ENCODE peak calls at places on chromosomes 3 and 15, in ten cellular contexts. One of them, this sample, is unnamed.

GRCh38 chr3:185754920-185755319 is 69.9 kb downstream of the IGF2BP2 start:
- DNase-seq in right lobe of liver: no peak
- DNase-seq in heart right ventricle: no peak
- DNase-seq in DMS53: no peak
- DNase-seq in amniotic stem cell: no peak
- DNase-seq in AG09309: no peak
- DNase-seq in globus pallidus: no peak
- DNase-seq in chondrocyte: no peak
- DNase-seq in kidney tubule cell: no peak
- DNase-seq in activated CD4-positive, alpha-beta T cell treated with anti-CD3 and anti-CD28 coated beads for 24 hours: no peak
- DNase-seq in this sample: no peak

GRCh38 chr3:33173672-33174071 is 44.9 kb downstream of the SUSD5 start:
- DNase-seq in heart right ventricle: no peak
- DNase-seq in AG09309: no peak
- DNase-seq in chondrocyte: no peak
- DNase-seq in globus pallidus: no peak
- DNase-seq in kidney tubule cell: no peak
- DNase-seq in right lobe of liver: no peak
- DNase-seq in activated CD4-positive, alpha-beta T cell treated with anti-CD3 and anti-CD28 coated beads for 24 hours: no peak
- DNase-seq in DMS53: no peak
- DNase-seq in amniotic stem cell: no peak
- DNase-seq in this sample: no peak

GRCh38 chr3:14344351-14344750 is 58.1 kb upstream of the SLC6A6 start:
- DNase-seq in amniotic stem cell: no peak
- DNase-seq in right lobe of liver: no peak
- DNase-seq in kidney tubule cell: no peak
- DNase-seq in heart right ventricle: no peak
- DNase-seq in DMS53: no peak
- DNase-seq in activated CD4-positive, alpha-beta T cell treated with anti-CD3 and anti-CD28 coated beads for 24 hours: no peak
- DNase-seq in chondrocyte: no peak
- DNase-seq in AG09309: no peak
- DNase-seq in globus pallidus: no peak
- DNase-seq in this sample: no peak

GRCh38 chr3:115401891-115402501 is 221.3 kb upstream of the GAP43 start:
- DNase-seq in activated CD4-positive, alpha-beta T cell treated with anti-CD3 and anti-CD28 coated beads for 24 hours: no peak
- DNase-seq in right lobe of liver: no peak
- DNase-seq in heart right ventricle: no peak
- DNase-seq in kidney tubule cell: peak
- DNase-seq in DMS53: no peak
- DNase-seq in AG09309: peak
- DNase-seq in chondrocyte: no peak
- DNase-seq in amniotic stem cell: no peak
- DNase-seq in globus pallidus: no peak
- DNase-seq in this sample: no peak

GRCh38 chr3:70096376-70097055 is 97.0 kb downstream of the SAMMSON start:
- DNase-seq in right lobe of liver: no peak
- DNase-seq in chondrocyte: no peak
- DNase-seq in amniotic stem cell: no peak
- DNase-seq in activated CD4-positive, alpha-beta T cell treated with anti-CD3 and anti-CD28 coated beads for 24 hours: no peak
- DNase-seq in AG09309: no peak
- DNase-seq in globus pallidus: no peak
- DNase-seq in heart right ventricle: no peak
- DNase-seq in kidney tubule cell: no peak
- DNase-seq in DMS53: no peak
- DNase-seq in this sample: no peak

GRCh38 chr3:123338021-123338619 is 110.8 kb downstream of the ADCY5 start:
- DNase-seq in kidney tubule cell: no peak
- DNase-seq in DMS53: peak
- DNase-seq in chondrocyte: no peak
- DNase-seq in amniotic stem cell: no peak
- DNase-seq in globus pallidus: no peak
- DNase-seq in heart right ventricle: no peak
- DNase-seq in right lobe of liver: no peak
- DNase-seq in activated CD4-positive, alpha-beta T cell treated with anti-CD3 and anti-CD28 coated beads for 24 hours: no peak
- DNase-seq in AG09309: no peak
- DNase-seq in this sample: no peak

GRCh38 chr15:45186771-45187577 is 792 bp downstream of the SHF start:
- DNase-seq in right lobe of liver: peak
- DNase-seq in kidney tubule cell: no peak
- DNase-seq in AG09309: no peak
- DNase-seq in amniotic stem cell: no peak
- DNase-seq in heart right ventricle: no peak
- DNase-seq in globus pallidus: no peak
- DNase-seq in DMS53: no peak
- DNase-seq in chondrocyte: no peak
- DNase-seq in activated CD4-positive, alpha-beta T cell treated with anti-CD3 and anti-CD28 coated beads for 24 hours: no peak
- DNase-seq in this sample: peak

GRCh38 chr15:78372880-78373279 is 32.7 kb downstream of the CRABP1 start:
- DNase-seq in heart right ventricle: no peak
- DNase-seq in activated CD4-positive, alpha-beta T cell treated with anti-CD3 and anti-CD28 coated beads for 24 hours: no peak
- DNase-seq in kidney tubule cell: no peak
- DNase-seq in amniotic stem cell: no peak
- DNase-seq in right lobe of liver: peak
- DNase-seq in globus pallidus: no peak
- DNase-seq in DMS53: peak
- DNase-seq in chondrocyte: peak
- DNase-seq in AG09309: no peak
- DNase-seq in this sample: no peak

GRCh38 chr15:67861983-67862382 is 22.1 kb upstream of the RNU6-1 start:
- DNase-seq in globus pallidus: no peak
- DNase-seq in kidney tubule cell: no peak
- DNase-seq in chondrocyte: no peak
- DNase-seq in right lobe of liver: no peak
- DNase-seq in AG09309: no peak
- DNase-seq in heart right ventricle: no peak
- DNase-seq in DMS53: no peak
- DNase-seq in activated CD4-positive, alpha-beta T cell treated with anti-CD3 and anti-CD28 coated beads for 24 hours: no peak
- DNase-seq in amniotic stem cell: no peak
- DNase-seq in this sample: no peak

GRCh38 chr3:127068111-127068810 is 85.3 kb downstream of the PLXNA1 start:
- DNase-seq in amniotic stem cell: no peak
- DNase-seq in DMS53: no peak
- DNase-seq in heart right ventricle: no peak
- DNase-seq in AG09309: no peak
- DNase-seq in chondrocyte: peak
- DNase-seq in kidney tubule cell: no peak
- DNase-seq in globus pallidus: no peak
- DNase-seq in activated CD4-positive, alpha-beta T cell treated with anti-CD3 and anti-CD28 coated beads for 24 hours: no peak
- DNase-seq in right lobe of liver: no peak
- DNase-seq in this sample: no peak

GRCh38 chr15:91426412-91426811 is 326.4 kb downstream of the SV2B start:
- DNase-seq in globus pallidus: no peak
- DNase-seq in right lobe of liver: no peak
- DNase-seq in chondrocyte: no peak
- DNase-seq in activated CD4-positive, alpha-beta T cell treated with anti-CD3 and anti-CD28 coated beads for 24 hours: no peak
- DNase-seq in heart right ventricle: no peak
- DNase-seq in kidney tubule cell: peak
- DNase-seq in AG09309: no peak
- DNase-seq in amniotic stem cell: no peak
- DNase-seq in DMS53: no peak
- DNase-seq in this sample: no peak

GRCh38 chr3:141643391-141643790 is 94.7 kb upstream of the RNF7 start:
- DNase-seq in right lobe of liver: no peak
- DNase-seq in DMS53: no peak
- DNase-seq in activated CD4-positive, alpha-beta T cell treated with anti-CD3 and anti-CD28 coated beads for 24 hours: no peak
- DNase-seq in amniotic stem cell: no peak
- DNase-seq in AG09309: peak
- DNase-seq in heart right ventricle: no peak
- DNase-seq in kidney tubule cell: peak
- DNase-seq in chondrocyte: no peak
- DNase-seq in globus pallidus: no peak
- DNase-seq in this sample: no peak

GRCh38 chr3:152833089-152833488 is 1.8 kb upstream of the P2RY1 start:
- DNase-seq in kidney tubule cell: no peak
- DNase-seq in right lobe of liver: no peak
- DNase-seq in AG09309: no peak
- DNase-seq in globus pallidus: no peak
- DNase-seq in heart right ventricle: no peak
- DNase-seq in DMS53: no peak
- DNase-seq in chondrocyte: no peak
- DNase-seq in activated CD4-positive, alpha-beta T cell treated with anti-CD3 and anti-CD28 coated beads for 24 hours: no peak
- DNase-seq in amniotic stem cell: no peak
- DNase-seq in this sample: no peak

GRCh38 chr3:29618395-29619291 is 337.8 kb downstream of the RBMS3 start:
- DNase-seq in amniotic stem cell: no peak
- DNase-seq in globus pallidus: peak
- DNase-seq in chondrocyte: no peak
- DNase-seq in AG09309: no peak
- DNase-seq in kidney tubule cell: no peak
- DNase-seq in right lobe of liver: no peak
- DNase-seq in activated CD4-positive, alpha-beta T cell treated with anti-CD3 and anti-CD28 coated beads for 24 hours: no peak
- DNase-seq in heart right ventricle: no peak
- DNase-seq in DMS53: no peak
- DNase-seq in this sample: no peak

GRCh38 chr3:100123112-100123511 is 8.8 kb upstream of the FILIP1L start:
- DNase-seq in AG09309: no peak
- DNase-seq in activated CD4-positive, alpha-beta T cell treated with anti-CD3 and anti-CD28 coated beads for 24 hours: no peak
- DNase-seq in kidney tubule cell: no peak
- DNase-seq in amniotic stem cell: no peak
- DNase-seq in globus pallidus: no peak
- DNase-seq in heart right ventricle: no peak
- DNase-seq in DMS53: no peak
- DNase-seq in chondrocyte: no peak
- DNase-seq in right lobe of liver: no peak
- DNase-seq in this sample: no peak

GRCh38 chr3:38374221-38374620 is 27.6 kb downstream of the XYLB start:
- DNase-seq in amniotic stem cell: no peak
- DNase-seq in heart right ventricle: no peak
- DNase-seq in DMS53: no peak
- DNase-seq in activated CD4-positive, alpha-beta T cell treated with anti-CD3 and anti-CD28 coated beads for 24 hours: peak
- DNase-seq in globus pallidus: no peak
- DNase-seq in chondrocyte: no peak
- DNase-seq in kidney tubule cell: no peak
- DNase-seq in right lobe of liver: no peak
- DNase-seq in AG09309: no peak
- DNase-seq in this sample: no peak

GRCh38 chr15:35867371-35867770 is 321.4 kb upstream of the DPH6 start:
- DNase-seq in amniotic stem cell: no peak
- DNase-seq in heart right ventricle: no peak
- DNase-seq in AG09309: no peak
- DNase-seq in chondrocyte: no peak
- DNase-seq in kidney tubule cell: peak
- DNase-seq in DMS53: no peak
- DNase-seq in activated CD4-positive, alpha-beta T cell treated with anti-CD3 and anti-CD28 coated beads for 24 hours: no peak
- DNase-seq in right lobe of liver: no peak
- DNase-seq in globus pallidus: no peak
- DNase-seq in this sample: no peak

GRCh38 chr3:113948015-113948917 is 453 bp downstream of the ZDHHC23 start:
- DNase-seq in heart right ventricle: peak
- DNase-seq in activated CD4-positive, alpha-beta T cell treated with anti-CD3 and anti-CD28 coated beads for 24 hours: no peak
- DNase-seq in amniotic stem cell: no peak
- DNase-seq in DMS53: peak
- DNase-seq in chondrocyte: no peak
- DNase-seq in kidney tubule cell: peak
- DNase-seq in globus pallidus: no peak
- DNase-seq in AG09309: no peak
- DNase-seq in right lobe of liver: peak
- DNase-seq in this sample: peak

GRCh38 chr15:55770808-55771207 is 27.9 kb upstream of the PRTG start:
- DNase-seq in AG09309: no peak
- DNase-seq in heart right ventricle: no peak
- DNase-seq in globus pallidus: no peak
- DNase-seq in DMS53: no peak
- DNase-seq in activated CD4-positive, alpha-beta T cell treated with anti-CD3 and anti-CD28 coated beads for 24 hours: no peak
- DNase-seq in kidney tubule cell: no peak
- DNase-seq in amniotic stem cell: no peak
- DNase-seq in right lobe of liver: no peak
- DNase-seq in chondrocyte: no peak
- DNase-seq in this sample: no peak

GRCh38 chr3:56369914-56370313 is 98.4 kb downstream of the ERC2 start:
- DNase-seq in heart right ventricle: no peak
- DNase-seq in AG09309: no peak
- DNase-seq in chondrocyte: no peak
- DNase-seq in activated CD4-positive, alpha-beta T cell treated with anti-CD3 and anti-CD28 coated beads for 24 hours: no peak
- DNase-seq in right lobe of liver: no peak
- DNase-seq in DMS53: peak
- DNase-seq in globus pallidus: no peak
- DNase-seq in kidney tubule cell: peak
- DNase-seq in amniotic stem cell: no peak
- DNase-seq in this sample: no peak

GRCh38 chr3:169448501-169448900 is 215.0 kb downstream of the MECOM start:
- DNase-seq in AG09309: no peak
- DNase-seq in DMS53: no peak
- DNase-seq in right lobe of liver: no peak
- DNase-seq in activated CD4-positive, alpha-beta T cell treated with anti-CD3 and anti-CD28 coated beads for 24 hours: no peak
- DNase-seq in chondrocyte: no peak
- DNase-seq in amniotic stem cell: no peak
- DNase-seq in kidney tubule cell: no peak
- DNase-seq in globus pallidus: no peak
- DNase-seq in heart right ventricle: no peak
- DNase-seq in this sample: no peak

GRCh38 chr15:29822685-29823459 is 604 bp upstream of the TJP1 start:
- DNase-seq in chondrocyte: no peak
- DNase-seq in AG09309: no peak
- DNase-seq in globus pallidus: peak
- DNase-seq in kidney tubule cell: peak
- DNase-seq in right lobe of liver: peak
- DNase-seq in activated CD4-positive, alpha-beta T cell treated with anti-CD3 and anti-CD28 coated beads for 24 hours: no peak
- DNase-seq in amniotic stem cell: peak
- DNase-seq in heart right ventricle: peak
- DNase-seq in DMS53: peak
- DNase-seq in this sample: peak

GRCh38 chr3:13373975-13374586 is 46.0 kb downstream of the NUP210 start:
- DNase-seq in DMS53: no peak
- DNase-seq in chondrocyte: no peak
- DNase-seq in right lobe of liver: no peak
- DNase-seq in amniotic stem cell: no peak
- DNase-seq in activated CD4-positive, alpha-beta T cell treated with anti-CD3 and anti-CD28 coated beads for 24 hours: no peak
- DNase-seq in globus pallidus: no peak
- DNase-seq in kidney tubule cell: no peak
- DNase-seq in heart right ventricle: no peak
- DNase-seq in AG09309: no peak
- DNase-seq in this sample: no peak

GRCh38 chr15:25680659-25680970 is 182.5 kb downstream of the ATP10A start:
- DNase-seq in amniotic stem cell: no peak
- DNase-seq in activated CD4-positive, alpha-beta T cell treated with anti-CD3 and anti-CD28 coated beads for 24 hours: no peak
- DNase-seq in heart right ventricle: no peak
- DNase-seq in DMS53: no peak
- DNase-seq in kidney tubule cell: no peak
- DNase-seq in right lobe of liver: no peak
- DNase-seq in chondrocyte: no peak
- DNase-seq in AG09309: no peak
- DNase-seq in globus pallidus: no peak
- DNase-seq in this sample: no peak

GRCh38 chr3:134299185-134299887 is 48.7 kb upstream of the RYK start:
- DNase-seq in chondrocyte: no peak
- DNase-seq in amniotic stem cell: no peak
- DNase-seq in activated CD4-positive, alpha-beta T cell treated with anti-CD3 and anti-CD28 coated beads for 24 hours: no peak
- DNase-seq in globus pallidus: no peak
- DNase-seq in kidney tubule cell: no peak
- DNase-seq in DMS53: peak
- DNase-seq in right lobe of liver: no peak
- DNase-seq in AG09309: no peak
- DNase-seq in heart right ventricle: no peak
- DNase-seq in this sample: no peak

GRCh38 chr15:49864251-49864650 is 243.4 kb downstream of the DTWD1 start:
- DNase-seq in activated CD4-positive, alpha-beta T cell treated with anti-CD3 and anti-CD28 coated beads for 24 hours: no peak
- DNase-seq in amniotic stem cell: no peak
- DNase-seq in heart right ventricle: no peak
- DNase-seq in DMS53: no peak
- DNase-seq in chondrocyte: no peak
- DNase-seq in AG09309: no peak
- DNase-seq in kidney tubule cell: no peak
- DNase-seq in right lobe of liver: no peak
- DNase-seq in globus pallidus: no peak
- DNase-seq in this sample: no peak

GRCh38 chr3:187783098-187783497 is 37.8 kb upstream of the BCL6 start:
- DNase-seq in chondrocyte: no peak
- DNase-seq in AG09309: peak
- DNase-seq in globus pallidus: no peak
- DNase-seq in kidney tubule cell: peak
- DNase-seq in amniotic stem cell: peak
- DNase-seq in right lobe of liver: no peak
- DNase-seq in activated CD4-positive, alpha-beta T cell treated with anti-CD3 and anti-CD28 coated beads for 24 hours: no peak
- DNase-seq in heart right ventricle: peak
- DNase-seq in DMS53: peak
- DNase-seq in this sample: no peak

GRCh38 chr3:66196633-66197032 is 24.2 kb upstream of the SLC25A26 start:
- DNase-seq in amniotic stem cell: no peak
- DNase-seq in activated CD4-positive, alpha-beta T cell treated with anti-CD3 and anti-CD28 coated beads for 24 hours: no peak
- DNase-seq in heart right ventricle: no peak
- DNase-seq in globus pallidus: no peak
- DNase-seq in chondrocyte: no peak
- DNase-seq in DMS53: peak
- DNase-seq in AG09309: no peak
- DNase-seq in kidney tubule cell: no peak
- DNase-seq in right lobe of liver: no peak
- DNase-seq in this sample: no peak